ENCODE peak calls at places on chromosome 6, in four cellular contexts. Q is H1, I is HepG2, C is HCT116. K is an unnamed sample.

GRCh38 chr6:3977875-3978711 is 100.8 kb downstream of the FAM217A start:
- DNase-seq in Q (no peak), I (peak; percentile 51), C (peak; percentile 74), K (peak; percentile 33)

GRCh38 chr6:25318589-25318988 is 39.4 kb downstream of the CARMIL1 start:
- DNase-seq in Q (no peak), I (no peak), C (no peak), K (no peak)

GRCh38 chr6:13362432-13362831 is 34.1 kb upstream of the TBC1D7 start:
- DNase-seq in Q (no peak), I (no peak), C (no peak), K (no peak)

GRCh38 chr6:149734915-149735314 is 11.4 kb downstream of the NUP43 start:
- DNase-seq in Q (no peak), I (no peak), C (no peak), K (no peak)

GRCh38 chr6:147538821-147539220 is 30.3 kb downstream of the SAMD5 start:
- DNase-seq in Q (no peak), I (no peak), C (no peak), K (no peak)

GRCh38 chr6:154993710-154994109 is 1.4 kb upstream of the TIAM2 start:
- DNase-seq in Q (no peak), I (no peak), C (no peak), K (no peak)

GRCh38 chr6:1386310-1386709 is 3.1 kb upstream of the FOXF2 start:
- DNase-seq in Q (no peak), I (no peak), C (no peak), K (no peak)

GRCh38 chr6:37029249-37029959 is 23.9 kb downstream of the FGD2 start:
- DNase-seq in Q (no peak), I (peak; percentile 84), C (peak; percentile 79), K (peak; percentile 73)

GRCh38 chr6:27428966-27429365 is 40.4 kb downstream of the ZNF391 start:
- DNase-seq in Q (no peak), I (no peak), C (no peak), K (no peak)

GRCh38 chr6:52124126-52125121 is 37.0 kb upstream of the PKHD1 start:
- DNase-seq in Q (no peak), I (peak; percentile 8), C (no peak), K (no peak)

GRCh38 chr6:84218091-84218490 is 9.4 kb downstream of the CEP162 start:
- DNase-seq in Q (no peak), I (no peak), C (no peak), K (peak; percentile 25)

GRCh38 chr6:31943742-31944141 is 2.2 kb upstream of the CFB start:
- DNase-seq in Q (no peak), I (no peak), C (no peak), K (no peak)

GRCh38 chr6:76771076-76771634 is 692.1 kb downstream of the HTR1B start:
- DNase-seq in Q (no peak), I (no peak), C (no peak), K (no peak)

GRCh38 chr6:158514176-158514575 is 45.7 kb upstream of the TMEM181 start:
- DNase-seq in Q (no peak), I (no peak), C (no peak), K (no peak)
- TF ChIP-seq ATF3 in Q (no peak), I (no peak), C (no peak), K (no peak)

DNA sequence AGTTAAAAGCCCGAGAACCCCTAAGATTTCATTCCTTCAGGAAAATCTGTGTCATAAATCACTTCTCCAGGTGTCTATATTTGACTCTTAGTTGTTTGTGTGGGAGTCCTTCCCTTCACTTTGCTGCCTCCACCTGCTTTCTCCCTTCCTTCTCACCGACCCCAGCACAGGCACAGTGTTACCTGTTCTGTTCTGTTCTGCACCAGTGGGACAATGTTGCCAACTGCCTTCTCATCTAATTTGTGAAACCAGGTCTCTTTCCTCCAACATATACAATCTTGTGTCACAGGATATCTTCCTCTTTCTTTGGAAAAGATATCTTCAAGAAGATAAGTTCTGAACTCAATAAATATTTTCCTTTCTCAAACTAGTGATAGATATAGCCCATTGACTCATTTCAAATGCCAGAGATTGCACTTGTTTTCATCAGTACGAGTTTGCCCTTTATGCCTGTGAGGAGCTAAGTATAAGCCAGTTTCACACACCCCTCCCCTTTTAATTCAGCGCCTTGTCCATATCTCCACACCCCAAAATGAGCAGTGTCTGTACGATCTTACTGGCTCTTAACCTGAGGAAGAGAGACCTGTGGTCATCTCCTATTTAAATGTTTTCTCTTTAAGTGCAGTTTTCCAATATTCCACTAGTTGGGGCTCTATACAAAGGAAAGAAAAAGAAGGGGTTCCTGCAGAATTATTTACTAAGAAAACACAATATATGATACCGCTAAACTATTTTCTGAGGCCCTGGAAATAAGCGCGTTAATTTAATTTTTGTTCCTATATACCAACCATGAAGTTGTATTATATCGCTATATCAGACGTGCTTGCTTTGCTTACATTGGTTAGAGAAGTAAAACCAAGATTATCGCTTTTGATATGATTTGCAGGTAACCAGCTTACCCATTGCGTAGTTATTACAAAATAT is 81.6 kb upstream of the PREP start:
- DNase-seq in Q (no peak), I (peak; percentile 41), C (peak; percentile 42), K (no peak)
- TF ChIP-seq ATF3 in Q (no peak), I (no peak), C (no peak), K (no peak)

GRCh38 chr6:56652994-56653393 is 10.3 kb upstream of the DST start:
- DNase-seq in Q (no peak), I (peak; percentile 49), C (peak; percentile 61), K (no peak)
- TF ChIP-seq ATF3 in Q (no peak), I (no peak), C (peak; percentile 23), K (no peak)

DNA sequence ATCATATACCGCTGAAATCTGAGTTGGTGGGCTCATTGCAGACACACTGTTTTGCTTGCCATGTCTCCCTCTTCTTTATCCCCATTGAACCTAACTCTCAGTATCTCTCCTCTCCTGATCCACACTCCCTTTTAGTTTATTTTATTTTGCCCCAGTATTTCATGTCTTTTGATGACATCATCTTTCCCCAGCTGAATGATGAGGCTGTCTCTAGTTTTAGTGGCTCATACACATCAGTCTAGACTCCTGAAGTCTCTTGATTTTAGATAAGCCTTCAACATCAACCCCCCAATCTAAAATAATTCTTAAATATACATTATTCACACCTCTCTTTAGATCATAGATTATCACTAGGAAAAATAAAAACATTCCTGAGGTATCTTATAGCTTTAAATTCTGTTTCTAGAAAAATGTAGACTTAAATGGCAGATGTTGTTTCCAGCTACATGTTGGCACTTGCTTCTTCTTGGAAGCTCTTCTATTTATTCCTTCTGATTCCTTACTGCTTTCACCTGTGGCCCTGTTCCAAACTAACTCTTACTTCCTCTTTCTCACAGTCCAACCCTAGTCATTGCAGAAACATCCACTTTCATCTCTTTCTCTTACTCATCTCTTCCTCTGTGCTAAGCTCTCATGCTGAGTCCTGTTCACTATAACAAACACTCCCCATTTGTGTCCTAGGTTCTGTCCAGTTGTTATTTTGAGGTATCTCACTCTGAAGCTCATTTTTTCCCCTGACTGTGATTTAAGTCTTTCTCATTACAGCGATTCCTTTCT is 191.9 kb upstream of the SLC35B3 start:
- DNase-seq in Q (no peak), I (no peak), C (peak; percentile 44), K (no peak)
- TF ChIP-seq ATF3 in Q (no peak), I (no peak), C (no peak), K (no peak)

DNA sequence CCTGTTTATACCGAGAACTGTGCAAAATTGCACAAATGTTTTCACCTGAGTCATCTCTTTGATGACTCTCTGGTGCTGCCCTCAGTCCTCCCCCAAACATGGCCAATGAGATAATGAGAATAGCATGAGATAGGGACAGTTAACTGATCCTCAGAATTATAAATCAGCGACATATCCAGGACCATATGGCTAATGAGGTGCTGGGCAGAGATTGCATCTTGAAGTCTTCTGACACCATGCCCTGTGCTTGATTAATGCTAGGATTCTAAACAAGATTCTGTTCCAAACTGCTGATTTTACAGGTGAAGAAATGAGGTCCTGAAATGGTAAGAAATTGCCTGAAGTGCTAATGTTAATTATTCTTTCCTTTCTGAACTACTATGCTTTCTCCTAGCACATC is 13.1 kb downstream of the CLVS2 start:
- DNase-seq in Q (no peak), I (no peak), C (no peak), K (no peak)
- TF ChIP-seq ATF3 in Q (no peak), I (no peak), C (no peak), K (no peak)

GRCh38 chr6:28922841-28923317 is 906 bp downstream of the TRIM27 start:
- DNase-seq in Q (no peak), I (no peak), C (no peak), K (no peak)
- TF ChIP-seq ATF3 in Q (no peak), I (no peak), C (no peak), K (no peak)

DNA sequence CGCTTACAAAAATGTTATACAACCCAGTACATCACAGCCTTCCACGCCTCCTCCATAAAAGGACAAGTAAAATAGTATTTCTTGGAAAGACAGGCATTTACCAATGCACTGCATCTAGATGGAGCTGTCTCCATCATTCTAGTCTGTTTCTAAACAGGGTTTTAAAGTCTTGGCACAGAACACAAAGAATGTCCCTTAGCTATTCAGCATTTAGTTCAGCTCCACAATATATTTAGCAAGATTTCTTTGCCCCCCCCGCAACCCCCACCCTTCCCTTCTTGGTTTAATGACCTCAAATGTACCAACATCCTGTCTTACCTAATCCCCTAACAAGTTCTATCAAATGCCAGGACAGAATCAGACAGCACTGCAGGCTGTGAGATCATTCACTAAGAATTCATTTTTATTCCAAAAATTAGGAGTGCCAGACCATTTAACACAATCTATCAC is 198.6 kb downstream of the BACH2 start:
- DNase-seq in Q (no peak), I (no peak), C (no peak), K (no peak)
- TF ChIP-seq ATF3 in Q (no peak), I (no peak), C (no peak), K (no peak)

DNA sequence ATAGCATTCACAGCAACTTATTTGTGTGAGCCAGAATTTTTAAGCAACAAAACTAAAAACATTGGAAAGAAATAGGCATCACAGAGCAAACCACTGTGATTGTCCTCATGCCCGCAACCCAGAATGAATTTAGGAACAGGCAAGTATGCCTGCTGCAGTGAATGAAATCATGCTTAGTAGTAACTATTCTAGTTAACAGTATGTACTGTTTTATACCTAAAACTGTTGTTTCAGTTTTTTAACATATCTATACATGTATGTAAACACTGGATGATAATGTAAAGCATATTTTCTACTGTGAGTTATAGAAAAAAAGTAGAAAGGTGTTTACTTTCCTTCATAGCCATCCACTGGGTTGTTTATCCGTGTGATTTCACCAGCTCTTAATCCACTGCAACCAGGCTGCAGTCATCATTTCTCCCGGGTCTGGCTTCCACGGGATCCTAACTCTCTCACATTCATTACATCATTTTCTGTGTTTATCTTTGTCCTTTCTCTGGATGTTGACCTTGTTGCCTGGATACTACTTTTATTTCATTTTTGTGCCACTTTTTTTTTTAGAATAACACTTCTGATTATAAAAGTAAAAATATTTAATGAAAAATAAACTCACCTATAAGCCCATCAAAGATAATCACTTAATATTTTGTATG is 3.6 kb upstream of the ARFGEF3 start:
- DNase-seq in Q (no peak), I (no peak), C (no peak), K (no peak)
- TF ChIP-seq ATF3 in Q (no peak), I (no peak), C (no peak), K (no peak)

GRCh38 chr6:165883851-165884640 is 221.0 kb upstream of the PDE10A start:
- DNase-seq in Q (no peak), I (no peak), C (no peak), K (no peak)
- TF ChIP-seq ATF3 in Q (no peak), I (no peak), C (no peak), K (no peak)

K was measured in WTC11.